ENCODE peak calls at places on chromosomes 3 and 15, in four cellular contexts. T is uterus, S is MM.1S, B is A549. O is an unnamed sample.

GRCh38 chr3:150299221-150299620 is 108.9 kb upstream of the TSC22D2 start:
- DNase-seq in T (no peak), S (no peak), B (no peak), O (no peak)

GRCh38 chr3:140219161-140219745 is 284.3 kb downstream of the CLSTN2 start:
- DNase-seq in T (no peak), S (no peak), B (no peak), O (no peak)

GRCh38 chr3:99648091-99648490 is 9.7 kb downstream of the COL8A1 start:
- DNase-seq in T (no peak), S (peak), B (no peak), O (peak)

GRCh38 chr3:125652349-125652748 is 57.1 kb upstream of the OSBPL11 start:
- DNase-seq in T (no peak), S (no peak), B (no peak), O (no peak)

GRCh38 chr3:127688416-127689265 is 15.9 kb downstream of the ABTB1 start:
- DNase-seq in T (no peak), S (no peak), B (no peak), O (no peak)

GRCh38 chr15:84681822-84682221 is 23.8 kb upstream of the NMB start:
- DNase-seq in T (no peak), S (no peak), B (no peak), O (no peak)

GRCh38 chr15:45187894-45188830 is at the start of gene SHF:
- DNase-seq in T (peak), S (no peak), B (peak), O (peak)

GRCh38 chr3:123338021-123338619 is 110.8 kb downstream of the ADCY5 start:
- DNase-seq in T (no peak), S (no peak), B (no peak), O (no peak)

GRCh38 chr3:120089089-120089488 is 5.2 kb downstream of the GSK3B start:
- DNase-seq in T (no peak), S (no peak), B (no peak), O (no peak)

GRCh38 chr3:168813261-168813660 is 717.5 kb upstream of the GOLIM4 start:
- DNase-seq in T (no peak), S (no peak), B (no peak), O (no peak)

DNA sequence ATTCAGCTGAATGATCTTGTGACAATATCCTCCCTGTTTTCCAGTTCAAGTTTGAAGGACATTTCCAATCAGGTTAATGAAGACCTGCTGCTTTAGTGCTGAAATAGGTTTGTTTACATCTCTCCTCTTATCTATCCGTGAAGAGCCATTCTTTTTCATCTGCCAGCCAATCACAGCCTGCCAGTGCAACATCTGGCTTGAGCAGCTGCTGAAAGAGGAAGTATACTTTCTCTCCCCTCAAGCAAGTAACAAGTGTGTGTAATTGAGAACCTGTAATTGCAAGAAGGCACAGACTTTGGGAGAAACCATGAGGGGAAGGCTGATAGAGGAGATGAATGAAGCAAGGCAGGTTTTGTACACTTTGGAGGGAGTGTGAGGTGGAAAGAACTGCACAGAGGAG is 404.3 kb downstream of the AGBL1 start:
- DNase-seq in T (no peak), S (peak), B (no peak), O (peak)
- H3K4me3 ChIP-seq in T (no peak), S (no peak), B (no peak), O (no peak)

GRCh38 chr15:34753236-34753894 is 1.4 kb downstream of the GJD2 start:
- DNase-seq in T (no peak), S (no peak), B (no peak), O (no peak)
- H3K4me3 ChIP-seq in T (no peak), S (no peak), B (no peak), O (no peak)

GRCh38 chr15:79041598-79042175 is 48.9 kb downstream of the RASGRF1 start:
- DNase-seq in T (no peak), S (no peak), B (no peak), O (no peak)

GRCh38 chr15:79042213-79042928 is 48.2 kb downstream of the RASGRF1 start:
- DNase-seq in T (no peak), S (no peak), B (no peak), O (no peak)

GRCh38 chr15:79046691-79047404 is 43.7 kb downstream of the RASGRF1 start:
- DNase-seq in T (no peak), S (no peak), B (no peak), O (no peak)

GRCh38 chr15:79047676-79048439 is 42.7 kb downstream of the RASGRF1 start:
- DNase-seq in T (no peak), S (no peak), B (no peak), O (no peak)

GRCh38 chr15:79045041-79045440 is 45.5 kb downstream of the RASGRF1 start:
- DNase-seq in T (no peak), S (no peak), B (no peak), O (no peak)
- H3K4me3 ChIP-seq in T (no peak), S (no peak), B (no peak), O (no peak)

GRCh38 chr3:171357721-171358120 is 102.5 kb downstream of the TNIK start:
- DNase-seq in T (no peak), S (no peak), B (no peak), O (no peak)
- H3K4me3 ChIP-seq in T (no peak), S (no peak), B (no peak), O (no peak)

DNA sequence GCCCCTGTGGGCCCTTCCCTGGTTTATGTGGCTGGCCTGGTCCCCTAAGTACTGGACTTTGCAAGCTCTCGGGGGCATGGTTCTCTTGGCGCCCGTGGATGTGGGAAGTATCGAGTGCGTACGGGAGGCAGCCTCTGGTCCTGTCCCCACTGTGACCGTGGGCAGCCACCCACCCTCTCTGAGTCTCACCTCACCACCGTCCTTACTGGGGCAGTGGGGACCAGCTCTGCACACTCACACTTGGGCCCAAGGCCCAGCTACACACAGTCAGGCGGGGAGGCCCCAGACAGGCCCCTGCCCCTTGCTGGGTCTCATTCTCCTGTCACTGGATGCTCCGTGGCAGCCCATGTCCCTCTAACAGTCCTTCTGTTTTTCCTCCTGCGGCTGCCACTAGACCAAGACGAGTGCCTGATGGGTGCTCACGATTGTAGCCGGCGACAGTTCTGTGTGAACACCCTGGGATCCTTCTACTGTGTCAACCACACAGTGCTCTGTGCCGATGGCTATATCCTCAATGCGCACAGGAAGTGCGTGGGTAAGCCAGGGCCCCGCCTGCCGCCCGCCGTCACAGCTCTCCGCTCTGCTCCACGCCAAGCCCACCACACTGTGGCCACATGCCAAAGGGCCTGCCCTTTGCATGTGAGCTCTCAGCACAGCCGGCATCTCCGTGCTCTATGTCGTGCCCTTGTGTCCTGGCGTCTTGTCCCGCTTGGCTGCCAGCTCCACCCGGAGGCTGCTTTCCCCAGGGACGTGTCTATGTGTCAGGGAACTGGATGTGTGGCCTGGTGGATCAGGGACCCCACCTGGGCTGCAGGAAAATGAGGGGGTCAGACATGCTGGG is 72.7 kb downstream of the FBLN2 start:
- DNase-seq in T (no peak), S (no peak), B (no peak), O (no peak)
- H3K4me3 ChIP-seq in T (no peak), S (no peak), B (no peak), O (no peak)

GRCh38 chr3:30620402-30621360 is 14.3 kb downstream of the TGFBR2 start:
- DNase-seq in T (no peak), S (no peak), B (no peak), O (no peak)
- H3K4me3 ChIP-seq in T (no peak), S (no peak), B (no peak), O (no peak)